ENCODE peak calls at places on chromosomes 6 and 20, in nine cellular contexts. One of them, this sample, is unnamed. For H3K27me3, the result is how much of the 10 kb centered on the place peaks cover.

GRCh38 chr20:59891581-59891980 is 41.9 kb downstream of the SYCP2 start:
- DNase-seq in heart right ventricle: no peak
- DNase-seq in BJ: no peak
- DNase-seq in bronchial epithelial cell: no peak
- DNase-seq in mesendoderm: no peak
- DNase-seq in SJSA1: no peak
- DNase-seq in body of pancreas: no peak
- DNase-seq in neural progenitor cell: no peak
- DNase-seq in effector memory CD4-positive, alpha-beta T cell: no peak
- DNase-seq in this sample: no peak

GRCh38 chr6:94548211-94548610 is 1029.1 kb upstream of the MANEA start:
- DNase-seq in heart right ventricle: no peak
- DNase-seq in BJ: no peak
- DNase-seq in bronchial epithelial cell: no peak
- DNase-seq in mesendoderm: no peak
- DNase-seq in SJSA1: no peak
- DNase-seq in body of pancreas: no peak
- DNase-seq in neural progenitor cell: no peak
- DNase-seq in effector memory CD4-positive, alpha-beta T cell: no peak
- DNase-seq in this sample: no peak

GRCh38 chr20:51553897-51554504 is 11.5 kb upstream of the NFATC2 start:
- DNase-seq in heart right ventricle: no peak
- DNase-seq in BJ: no peak
- DNase-seq in bronchial epithelial cell: no peak
- DNase-seq in mesendoderm: no peak
- DNase-seq in SJSA1: no peak
- DNase-seq in body of pancreas: no peak
- DNase-seq in neural progenitor cell: no peak
- DNase-seq in effector memory CD4-positive, alpha-beta T cell: no peak
- DNase-seq in this sample: no peak

GRCh38 chr6:7098974-7099373 is 8.8 kb upstream of the RREB1 start:
- DNase-seq in heart right ventricle: no peak
- DNase-seq in BJ: no peak
- DNase-seq in bronchial epithelial cell: no peak
- DNase-seq in mesendoderm: no peak
- DNase-seq in SJSA1: no peak
- DNase-seq in body of pancreas: no peak
- DNase-seq in neural progenitor cell: no peak
- DNase-seq in effector memory CD4-positive, alpha-beta T cell: no peak
- DNase-seq in this sample: no peak

GRCh38 chr6:35080821-35081425 is 60.2 kb downstream of the TCP11 start:
- DNase-seq in heart right ventricle: no peak
- DNase-seq in BJ: no peak
- DNase-seq in bronchial epithelial cell: no peak
- DNase-seq in mesendoderm: no peak
- DNase-seq in SJSA1: peak
- DNase-seq in body of pancreas: no peak
- DNase-seq in neural progenitor cell: no peak
- DNase-seq in effector memory CD4-positive, alpha-beta T cell: no peak
- DNase-seq in this sample: no peak

GRCh38 chr6:158259845-158260244 is 52.4 kb upstream of the TULP4 start:
- DNase-seq in heart right ventricle: no peak
- DNase-seq in BJ: no peak
- DNase-seq in bronchial epithelial cell: no peak
- DNase-seq in mesendoderm: peak
- DNase-seq in SJSA1: no peak
- DNase-seq in body of pancreas: no peak
- DNase-seq in neural progenitor cell: no peak
- DNase-seq in effector memory CD4-positive, alpha-beta T cell: no peak
- DNase-seq in this sample: no peak

GRCh38 chr6:34531580-34532201 is 24.4 kb downstream of the SPDEF start:
- DNase-seq in heart right ventricle: peak
- DNase-seq in BJ: no peak
- DNase-seq in bronchial epithelial cell: peak
- DNase-seq in mesendoderm: peak
- DNase-seq in SJSA1: no peak
- DNase-seq in body of pancreas: no peak
- DNase-seq in neural progenitor cell: peak
- DNase-seq in effector memory CD4-positive, alpha-beta T cell: no peak
- DNase-seq in this sample: peak

GRCh38 chr6:5967594-5967993 is 39.1 kb downstream of the NRN1 start:
- DNase-seq in heart right ventricle: no peak
- DNase-seq in BJ: no peak
- DNase-seq in bronchial epithelial cell: peak
- DNase-seq in mesendoderm: no peak
- DNase-seq in SJSA1: no peak
- DNase-seq in body of pancreas: no peak
- DNase-seq in neural progenitor cell: no peak
- DNase-seq in effector memory CD4-positive, alpha-beta T cell: no peak
- DNase-seq in this sample: no peak

GRCh38 chr6:2884817-2885216 is 18.3 kb downstream of the SERPINB9 start:
- DNase-seq in heart right ventricle: no peak
- DNase-seq in BJ: no peak
- DNase-seq in bronchial epithelial cell: no peak
- DNase-seq in mesendoderm: no peak
- DNase-seq in SJSA1: no peak
- DNase-seq in body of pancreas: no peak
- DNase-seq in neural progenitor cell: no peak
- DNase-seq in effector memory CD4-positive, alpha-beta T cell: no peak
- DNase-seq in this sample: no peak

GRCh38 chr6:170177383-170178265 is 113.3 kb downstream of the DLL1 start:
- DNase-seq in heart right ventricle: no peak
- DNase-seq in BJ: no peak
- DNase-seq in bronchial epithelial cell: no peak
- DNase-seq in mesendoderm: no peak
- DNase-seq in SJSA1: peak
- DNase-seq in body of pancreas: peak
- DNase-seq in neural progenitor cell: no peak
- DNase-seq in effector memory CD4-positive, alpha-beta T cell: no peak
- DNase-seq in this sample: no peak

GRCh38 chr20:24445510-24446170 is 23.8 kb upstream of the SYNDIG1 start:
- DNase-seq in heart right ventricle: no peak
- DNase-seq in BJ: no peak
- DNase-seq in bronchial epithelial cell: no peak
- DNase-seq in mesendoderm: peak
- DNase-seq in SJSA1: no peak
- DNase-seq in body of pancreas: no peak
- DNase-seq in neural progenitor cell: peak
- DNase-seq in effector memory CD4-positive, alpha-beta T cell: no peak
- DNase-seq in this sample: no peak

DNA sequence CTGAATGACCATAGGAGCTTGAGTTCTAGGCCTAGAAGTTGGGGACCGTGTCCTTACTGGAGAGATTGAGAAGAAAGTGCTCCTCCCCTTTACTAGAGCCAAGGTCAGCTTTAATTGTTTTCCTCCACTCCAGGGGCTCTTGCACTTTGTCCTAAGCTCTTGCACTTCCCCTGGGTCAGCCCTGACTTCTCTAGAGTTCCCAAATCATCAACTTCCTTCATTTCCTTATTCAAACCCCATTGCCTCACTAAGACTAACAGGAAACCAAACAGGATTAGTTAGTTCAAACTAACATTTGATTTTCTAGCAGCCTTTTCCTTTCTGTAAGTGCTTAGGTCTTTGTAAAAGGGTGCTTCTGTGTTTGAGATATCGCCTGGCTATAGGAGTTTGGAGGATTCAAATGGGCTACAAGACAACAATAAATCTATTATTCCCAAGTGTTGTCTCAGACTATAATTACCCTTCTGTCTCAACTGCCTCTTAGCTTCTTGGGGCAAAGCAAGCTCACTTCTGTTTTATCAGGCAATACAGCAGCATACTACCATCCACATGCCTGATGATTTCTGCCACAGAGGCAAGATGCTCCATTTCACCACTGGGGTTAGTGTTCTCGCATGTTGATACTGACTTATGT is 12.8 kb upstream of the DTNBP1 start:
- DNase-seq in heart right ventricle: no peak
- DNase-seq in BJ: no peak
- DNase-seq in bronchial epithelial cell: peak
- DNase-seq in mesendoderm: no peak
- DNase-seq in SJSA1: no peak
- DNase-seq in body of pancreas: no peak
- DNase-seq in neural progenitor cell: no peak
- DNase-seq in effector memory CD4-positive, alpha-beta T cell: no peak
- DNase-seq in this sample: no peak
- H3K27me3 ChIP-seq in heart right ventricle: under half
- H3K27me3 ChIP-seq in BJ: under half
- H3K27me3 ChIP-seq in bronchial epithelial cell: under half
- H3K27me3 ChIP-seq in mesendoderm: under half
- H3K27me3 ChIP-seq in SJSA1: under half
- H3K27me3 ChIP-seq in body of pancreas: under half
- H3K27me3 ChIP-seq in neural progenitor cell: under half
- H3K27me3 ChIP-seq in effector memory CD4-positive, alpha-beta T cell: under half
- H3K27me3 ChIP-seq in this sample: under half

DNA sequence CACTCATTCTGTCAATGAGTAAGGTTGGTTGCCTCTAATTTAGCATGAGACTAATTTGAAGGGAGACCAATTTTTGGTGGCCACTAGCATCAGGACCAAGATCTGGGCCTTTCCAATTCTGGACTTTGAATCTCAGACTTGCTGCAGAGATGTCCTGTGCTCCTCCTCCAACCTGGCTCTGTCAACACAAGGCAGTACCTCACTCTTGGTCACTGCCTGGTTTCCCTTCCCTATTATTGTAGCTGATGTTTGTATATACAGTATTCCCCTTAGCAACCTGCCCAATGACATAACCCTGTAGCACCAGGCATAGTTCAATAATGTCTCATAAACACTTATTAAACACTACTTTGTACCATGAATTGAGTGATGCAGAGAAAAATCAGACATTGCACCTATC is 50.4 kb downstream of the UNC5CL start:
- DNase-seq in heart right ventricle: no peak
- DNase-seq in BJ: no peak
- DNase-seq in bronchial epithelial cell: no peak
- DNase-seq in mesendoderm: no peak
- DNase-seq in SJSA1: no peak
- DNase-seq in body of pancreas: no peak
- DNase-seq in neural progenitor cell: no peak
- DNase-seq in effector memory CD4-positive, alpha-beta T cell: no peak
- DNase-seq in this sample: no peak
- H3K27me3 ChIP-seq in heart right ventricle: under half
- H3K27me3 ChIP-seq in BJ: under half
- H3K27me3 ChIP-seq in bronchial epithelial cell: under half
- H3K27me3 ChIP-seq in mesendoderm: under half
- H3K27me3 ChIP-seq in SJSA1: under half
- H3K27me3 ChIP-seq in body of pancreas: under half
- H3K27me3 ChIP-seq in neural progenitor cell: under half
- H3K27me3 ChIP-seq in effector memory CD4-positive, alpha-beta T cell: under half
- H3K27me3 ChIP-seq in this sample: under half

GRCh38 chr20:57605045-57605444 is 15.2 kb downstream of the ZBP1 start:
- DNase-seq in heart right ventricle: no peak
- DNase-seq in BJ: no peak
- DNase-seq in bronchial epithelial cell: no peak
- DNase-seq in mesendoderm: no peak
- DNase-seq in SJSA1: no peak
- DNase-seq in body of pancreas: no peak
- DNase-seq in neural progenitor cell: no peak
- DNase-seq in effector memory CD4-positive, alpha-beta T cell: no peak
- DNase-seq in this sample: no peak
- H3K27me3 ChIP-seq in heart right ventricle: under half
- H3K27me3 ChIP-seq in BJ: under half
- H3K27me3 ChIP-seq in bronchial epithelial cell: under half
- H3K27me3 ChIP-seq in mesendoderm: under half
- H3K27me3 ChIP-seq in SJSA1: under half
- H3K27me3 ChIP-seq in body of pancreas: under half
- H3K27me3 ChIP-seq in neural progenitor cell: under half
- H3K27me3 ChIP-seq in effector memory CD4-positive, alpha-beta T cell: under half
- H3K27me3 ChIP-seq in this sample: under half

GRCh38 chr6:100472674-100473073 is 8.0 kb upstream of the SIM1 start:
- DNase-seq in heart right ventricle: no peak
- DNase-seq in BJ: no peak
- DNase-seq in bronchial epithelial cell: peak
- DNase-seq in mesendoderm: no peak
- DNase-seq in SJSA1: no peak
- DNase-seq in body of pancreas: no peak
- DNase-seq in neural progenitor cell: no peak
- DNase-seq in effector memory CD4-positive, alpha-beta T cell: no peak
- DNase-seq in this sample: no peak
- H3K27me3 ChIP-seq in heart right ventricle: half or more
- H3K27me3 ChIP-seq in BJ: under half
- H3K27me3 ChIP-seq in bronchial epithelial cell: under half
- H3K27me3 ChIP-seq in mesendoderm: under half
- H3K27me3 ChIP-seq in SJSA1: under half
- H3K27me3 ChIP-seq in body of pancreas: under half
- H3K27me3 ChIP-seq in neural progenitor cell: half or more
- H3K27me3 ChIP-seq in effector memory CD4-positive, alpha-beta T cell: under half
- H3K27me3 ChIP-seq in this sample: under half

GRCh38 chr20:36309643-36310042 is 3.5 kb downstream of the DLGAP4 start:
- DNase-seq in heart right ventricle: no peak
- DNase-seq in BJ: no peak
- DNase-seq in bronchial epithelial cell: no peak
- DNase-seq in mesendoderm: no peak
- DNase-seq in SJSA1: peak
- DNase-seq in body of pancreas: no peak
- DNase-seq in neural progenitor cell: no peak
- DNase-seq in effector memory CD4-positive, alpha-beta T cell: no peak
- DNase-seq in this sample: no peak
- H3K27me3 ChIP-seq in heart right ventricle: half or more
- H3K27me3 ChIP-seq in BJ: half or more
- H3K27me3 ChIP-seq in bronchial epithelial cell: under half
- H3K27me3 ChIP-seq in mesendoderm: under half
- H3K27me3 ChIP-seq in SJSA1: half or more
- H3K27me3 ChIP-seq in body of pancreas: under half
- H3K27me3 ChIP-seq in neural progenitor cell: half or more
- H3K27me3 ChIP-seq in effector memory CD4-positive, alpha-beta T cell: under half
- H3K27me3 ChIP-seq in this sample: under half

GRCh38 chr6:41429506-41430504 is 94.4 kb downstream of the NCR2 start:
- DNase-seq in heart right ventricle: no peak
- DNase-seq in BJ: no peak
- DNase-seq in bronchial epithelial cell: no peak
- DNase-seq in mesendoderm: no peak
- DNase-seq in SJSA1: no peak
- DNase-seq in body of pancreas: no peak
- DNase-seq in neural progenitor cell: no peak
- DNase-seq in effector memory CD4-positive, alpha-beta T cell: no peak
- DNase-seq in this sample: no peak
- H3K27me3 ChIP-seq in heart right ventricle: half or more
- H3K27me3 ChIP-seq in BJ: under half
- H3K27me3 ChIP-seq in bronchial epithelial cell: under half
- H3K27me3 ChIP-seq in mesendoderm: under half
- H3K27me3 ChIP-seq in SJSA1: under half
- H3K27me3 ChIP-seq in body of pancreas: under half
- H3K27me3 ChIP-seq in neural progenitor cell: half or more
- H3K27me3 ChIP-seq in effector memory CD4-positive, alpha-beta T cell: under half
- H3K27me3 ChIP-seq in this sample: under half

This sample was measured in HCT116.